ENCODE peak calls at places on chromosomes 4 and X, in ten cellular contexts. N, V, S, E, J, B, A, Y, Z and H are unnamed samples.

GRCh38 chr4:63212075-63212474 is 1197.2 kb downstream of the TECRL start:
- DNase-seq in V (no peak), B (no peak), J (no peak), A (no peak), S (no peak), Z (peak), Y (no peak), E (no peak), N (no peak), H (no peak)

GRCh38 chr4:101989551-101989950 is 199.0 kb downstream of the BANK1 start:
- DNase-seq in Z (no peak), N (no peak), E (no peak), V (no peak), J (no peak), B (no peak), S (no peak), Y (no peak), A (no peak), H (no peak)

GRCh38 chr4:153781717-153782416 is 7.0 kb downstream of the SFRP2 start:
- DNase-seq in Y (no peak), V (no peak), Z (peak), A (peak), J (peak), S (peak), E (no peak), N (peak), B (no peak), H (no peak)

GRCh38 chr4:11635336-11635735 is 206.6 kb upstream of the HS3ST1 start:
- DNase-seq in V (no peak), A (peak), J (no peak), Z (peak), N (peak), Y (no peak), B (peak), E (peak), S (no peak), H (no peak)

GRCh38 chr4:5018603-5019002 is 655 bp downstream of the CYTL1 start:
- DNase-seq in V (no peak), E (no peak), Z (no peak), A (no peak), J (no peak), S (no peak), B (no peak), Y (no peak), N (no peak), H (no peak)

GRCh38 chrX:70592091-70592490 is 147.5 kb downstream of the DLG3 start:
- DNase-seq in B (peak), N (peak), V (no peak), Y (no peak), Z (peak), E (peak), A (peak), J (peak), S (peak), H (no peak)

GRCh38 chrX:38796926-38797325 is 4.3 kb upstream of the MID1IP1 start:
- DNase-seq in V (no peak), B (no peak), J (no peak), A (peak), Y (no peak), S (no peak), E (no peak), N (peak), Z (peak), H (no peak)

GRCh38 chr4:145779319-145779801 is 99.4 kb downstream of the C4orf51 start:
- DNase-seq in J (no peak), Z (no peak), V (no peak), S (no peak), Y (no peak), E (peak), B (no peak), A (no peak), N (no peak), H (no peak)

GRCh38 chr4:93759506-93759905 is 69.0 kb upstream of the ATOH1 start:
- DNase-seq in B (no peak), S (no peak), N (no peak), V (no peak), E (no peak), A (no peak), Y (no peak), J (no peak), Z (no peak), H (no peak)

GRCh38 chr4:996994-997374 is 3.8 kb upstream of the SLC26A1 start:
- DNase-seq in Y (no peak), S (no peak), A (no peak), E (no peak), N (no peak), Z (no peak), B (no peak), J (no peak), V (no peak), H (no peak)

GRCh38 chr4:995311-996026 is 2.3 kb upstream of the SLC26A1 start:
- DNase-seq in A (no peak), Z (no peak), V (no peak), S (no peak), N (no peak), B (no peak), E (no peak), Y (no peak), J (no peak), H (no peak)

GRCh38 chr4:998096-998691 is 5.0 kb upstream of the SLC26A1 start:
- DNase-seq in Z (no peak), J (no peak), N (no peak), Y (no peak), V (no peak), S (no peak), E (no peak), A (no peak), B (no peak), H (no peak)

GRCh38 chr4:996030-996993 is 3.1 kb upstream of the SLC26A1 start:
- DNase-seq in J (no peak), Z (no peak), V (no peak), A (no peak), Y (no peak), S (no peak), N (no peak), E (no peak), B (no peak), H (no peak)

DNA sequence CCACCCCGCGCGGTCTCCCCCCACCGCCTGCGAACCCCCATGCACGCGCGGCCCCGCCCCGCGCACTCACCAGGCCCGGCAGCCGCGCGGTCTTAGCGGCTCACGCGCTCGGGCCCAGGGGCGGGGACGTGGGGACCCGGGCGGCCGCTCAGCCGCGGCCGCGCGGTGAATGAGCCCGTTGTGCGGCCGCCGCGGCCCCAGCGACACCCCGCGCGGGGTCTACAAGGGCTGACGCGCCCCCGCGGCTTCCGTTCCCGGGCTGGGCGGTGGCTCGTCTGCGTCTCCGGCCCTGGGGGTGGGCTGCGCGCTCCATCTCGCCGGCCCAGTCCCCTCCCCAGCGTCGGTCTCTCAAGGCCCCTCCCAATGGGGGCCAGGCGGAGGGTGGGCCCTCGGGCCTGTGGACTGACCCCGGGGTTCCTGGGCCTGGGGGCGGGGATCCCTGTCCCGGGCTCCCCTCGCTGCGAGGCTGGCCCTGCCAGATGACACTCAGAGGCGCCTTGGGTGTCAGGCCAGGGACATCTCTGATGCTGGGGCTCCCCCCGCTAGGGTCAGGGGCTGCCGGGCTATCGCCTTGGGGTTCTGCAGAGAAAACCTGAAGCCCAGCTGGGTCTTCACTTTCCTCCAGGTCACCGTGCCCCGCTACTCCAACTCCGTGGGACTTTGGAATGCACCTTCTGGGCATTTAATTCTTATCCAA is 4.3 kb upstream of the SLC26A1 start:
- DNase-seq in Z (no peak), S (no peak), N (no peak), E (no peak), J (no peak), B (no peak), V (no peak), Y (no peak), A (no peak), H (no peak)
- H3K4me3 ChIP-seq in Z (peak), S (no peak), N (peak), E (no peak), J (peak), B (peak), V (no peak), Y (no peak), A (no peak), H (no peak)

GRCh38 chr4:184825394-184826314 is at the start of gene ACSL1:
- DNase-seq in B (peak), A (peak), Y (peak), E (peak), J (no peak), Z (peak), V (peak), S (no peak), N (peak), H (peak)

GRCh38 chr4:184826315-184827266 is 823 bp upstream of the ACSL1 start:
- DNase-seq in A (no peak), Z (no peak), S (no peak), Y (peak), J (no peak), E (no peak), B (no peak), V (no peak), N (no peak), H (peak)

GRCh38 chr4:184824776-184825393 is 883 bp downstream of the ACSL1 start:
- DNase-seq in N (peak), V (no peak), Z (no peak), Y (no peak), E (no peak), A (no peak), S (no peak), B (no peak), J (no peak), H (no peak)

GRCh38 chr4:184822356-184822755 is 3.4 kb downstream of the ACSL1 start:
- DNase-seq in J (no peak), Z (no peak), N (no peak), A (no peak), Y (no peak), V (no peak), B (no peak), E (no peak), S (no peak), H (no peak)

DNA sequence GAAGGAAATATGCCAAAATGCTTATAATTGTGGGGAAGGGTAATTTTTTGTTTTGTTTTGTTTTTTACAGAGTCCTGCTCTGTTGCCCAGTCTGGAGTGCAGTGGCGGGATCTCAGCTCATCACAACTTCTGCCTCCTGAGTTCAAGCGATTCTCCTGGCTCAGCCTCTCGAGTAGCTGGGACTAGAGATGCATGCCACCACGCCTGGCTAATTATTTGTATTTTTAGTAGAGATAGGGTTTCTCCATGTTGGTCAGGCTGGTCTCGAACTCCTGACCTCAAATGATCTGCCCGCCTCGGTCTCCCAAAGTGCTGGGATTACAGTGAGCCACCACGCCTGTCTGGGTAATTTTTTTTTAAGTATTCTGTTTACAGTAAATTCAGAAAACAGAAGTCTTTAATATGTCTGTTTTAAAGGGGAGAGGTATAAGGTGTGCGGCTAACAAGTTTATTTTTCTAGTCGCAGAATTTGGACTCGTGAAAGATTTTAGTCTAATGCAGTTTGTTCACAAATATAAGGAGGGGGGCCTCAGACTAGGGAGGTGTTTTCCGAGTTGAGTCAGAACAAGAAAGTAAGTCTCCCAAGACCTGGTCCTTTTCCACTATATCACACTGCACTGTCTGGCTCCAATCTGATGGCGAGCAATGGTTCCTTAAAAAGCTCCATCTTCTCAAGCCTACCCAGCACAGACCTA is 1.5 kb downstream of the ACSL1 start:
- DNase-seq in E (no peak), B (no peak), J (no peak), S (no peak), A (no peak), Z (no peak), N (peak), V (no peak), Y (no peak), H (no peak)
- H3K4me3 ChIP-seq in E (no peak), B (peak), J (no peak), S (peak), A (peak), Z (peak), N (peak), V (peak), Y (peak), H (no peak)

DNA sequence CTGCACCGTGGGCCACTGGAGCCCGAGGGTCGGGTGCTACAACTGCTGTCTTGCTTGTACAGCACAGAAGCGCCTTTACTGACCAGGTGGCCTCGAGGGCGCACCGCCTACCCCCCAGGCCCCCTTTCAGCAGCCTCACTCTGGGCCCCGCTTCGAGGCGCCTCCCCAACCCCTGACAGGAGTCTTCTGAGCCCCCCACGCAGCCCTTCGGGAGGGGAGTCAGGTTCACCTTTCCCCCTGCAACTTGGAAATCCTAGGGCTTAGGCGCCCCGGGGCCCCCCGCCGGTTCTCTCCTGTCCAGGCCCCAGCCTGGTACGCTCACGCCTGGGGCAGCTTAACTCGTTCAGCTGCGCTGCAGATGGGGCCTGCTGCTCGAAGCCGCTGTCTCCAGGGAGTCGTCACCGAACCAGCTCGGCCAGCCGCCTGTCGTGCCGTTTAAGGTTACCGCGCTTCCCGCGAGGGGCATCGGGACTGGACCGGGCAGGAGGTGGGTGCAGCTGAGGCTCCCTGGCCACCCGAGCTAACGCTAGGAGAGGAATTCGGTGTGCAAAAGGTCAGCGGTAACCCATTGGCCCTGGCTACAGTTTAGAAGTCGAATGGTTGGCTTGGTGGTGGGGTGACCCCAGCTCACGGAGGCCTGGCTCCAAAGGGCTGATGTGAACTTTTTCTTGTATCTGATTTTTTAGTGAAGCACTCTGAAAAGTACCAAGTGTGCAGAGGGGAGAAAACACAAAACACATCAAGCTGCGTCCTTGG is 58.9 kb upstream of the BCOR start:
- DNase-seq in Y (no peak), A (no peak), E (peak), B (no peak), J (no peak), Z (no peak), S (no peak), V (no peak), N (no peak), H (no peak)
- H3K4me3 ChIP-seq in Y (no peak), A (no peak), E (no peak), B (no peak), J (no peak), Z (no peak), S (no peak), V (no peak), N (no peak), H (no peak)

GRCh38 chrX:14489437-14489836 is 39.9 kb upstream of the GLRA2 start:
- DNase-seq in A (no peak), N (no peak), S (no peak), V (no peak), J (no peak), Y (no peak), B (no peak), E (no peak), Z (no peak), H (no peak)
- H3K4me3 ChIP-seq in A (no peak), N (no peak), S (no peak), V (no peak), J (no peak), Y (no peak), B (no peak), E (no peak), Z (no peak), H (no peak)

GRCh38 chr4:150582881-150583286 is 933 bp downstream of the MAB21L2 start:
- DNase-seq in V (no peak), B (no peak), J (no peak), E (peak), N (no peak), S (no peak), Y (no peak), Z (peak), A (peak), H (no peak)

GRCh38 chr4:150582101-150582565 is at the start of gene MAB21L2:
- DNase-seq in A (peak), J (no peak), S (no peak), B (no peak), Y (no peak), V (no peak), E (peak), Z (peak), N (no peak), H (no peak)

GRCh38 chr4:150581206-150581605 is 745 bp upstream of the MAB21L2 start:
- DNase-seq in A (no peak), Z (no peak), N (no peak), Y (no peak), E (no peak), B (no peak), J (no peak), S (no peak), V (no peak), H (no peak)

GRCh38 chr4:150580244-150580643 is 1.7 kb upstream of the MAB21L2 start:
- DNase-seq in B (no peak), N (no peak), A (no peak), S (no peak), E (no peak), V (no peak), Z (no peak), J (no peak), Y (no peak), H (no peak)

DNA sequence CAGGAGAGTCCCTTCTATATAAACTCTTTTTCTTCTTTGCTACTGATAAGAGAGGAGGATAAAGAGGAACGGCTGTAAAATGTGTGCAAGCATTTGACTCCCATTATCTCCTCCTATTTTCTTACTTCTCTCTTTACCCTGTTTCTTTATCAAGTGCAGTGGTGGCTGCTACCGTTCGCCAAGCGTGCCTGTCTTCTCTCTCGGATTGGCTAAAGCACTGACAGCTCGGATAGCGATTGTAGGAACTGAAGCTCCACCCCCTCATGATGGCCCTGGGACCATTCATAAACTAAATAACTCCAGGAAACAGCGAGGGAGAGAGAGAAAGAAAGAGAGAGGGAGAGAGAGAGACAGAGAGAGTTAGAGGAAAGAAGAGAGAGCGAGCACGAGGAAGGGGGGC is 340 bp upstream of the MAB21L2 start:
- DNase-seq in J (peak), A (peak), Y (no peak), E (peak), N (peak), B (no peak), Z (peak), S (no peak), V (no peak), H (no peak)
- H3K4me3 ChIP-seq in J (peak), A (peak), Y (no peak), E (no peak), N (no peak), B (no peak), Z (peak), S (no peak), V (no peak), H (no peak)

GRCh38 chr4:65668201-65669007 is 1.9 kb downstream of the EPHA5 start:
- DNase-seq in B (no peak), N (peak), V (no peak), J (no peak), E (peak), S (no peak), A (peak), Y (no peak), Z (peak), H (no peak)
- H3K4me3 ChIP-seq in B (peak), N (peak), V (peak), J (peak), E (peak), S (no peak), A (peak), Y (no peak), Z (peak), H (no peak)

DNA sequence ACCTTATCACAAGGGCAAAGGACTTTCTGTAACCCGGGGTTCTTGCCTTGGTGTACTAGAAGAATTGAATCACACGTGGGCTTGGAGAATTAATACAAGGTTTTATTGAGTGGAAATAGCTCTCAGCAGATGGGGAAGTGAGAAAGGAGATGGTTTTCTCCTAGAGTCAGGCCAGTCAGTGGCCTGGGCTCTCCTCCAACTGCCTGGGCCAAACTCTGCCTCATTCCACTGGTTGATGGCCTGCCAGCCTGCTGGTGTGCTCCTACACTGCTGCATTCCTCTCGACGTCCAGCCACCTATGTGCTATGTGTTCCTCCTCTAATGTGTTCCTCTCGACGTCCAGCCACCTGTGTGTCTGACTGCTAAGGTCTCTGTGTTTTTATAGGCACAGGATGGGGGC is 35.3 kb upstream of the SPIN2A start:
- DNase-seq in B (no peak), Y (no peak), V (no peak), E (no peak), J (no peak), A (peak), S (no peak), Z (no peak), N (peak), H (no peak)
- H3K4me3 ChIP-seq in B (no peak), Y (no peak), V (no peak), E (no peak), J (no peak), A (no peak), S (no peak), Z (no peak), N (no peak), H (no peak)